ENCODE peak calls at places on chromosomes 4 and X, in four cellular contexts. F is colonic mucosa, I is tibial nerve, U is HL-60. W is an unnamed sample. For H3K27me3, the result is how much of the 10 kb centered on the place peaks cover.

GRCh38 chr4:146105464-146105863 is 70.1 kb upstream of the LSM6 start:
- DNase-seq in I (no peak), U (peak), F (no peak), W (no peak)

GRCh38 chrX:119790977-119791436 is 423 bp downstream of the RPL39 start:
- DNase-seq in I (no peak), U (no peak), F (peak), W (no peak)

GRCh38 chr4:7842384-7843279 is 97.0 kb downstream of the AFAP1 start:
- DNase-seq in I (no peak), F (peak), U (no peak), W (peak)

GRCh38 chr4:109214622-109215350 is 87.7 kb downstream of the COL25A1 start:
- DNase-seq in I (no peak), U (no peak), F (no peak), W (no peak)

GRCh38 chr4:7397206-7398103 is 37.3 kb downstream of the PSAPL1 start:
- DNase-seq in F (no peak), U (no peak), I (no peak), W (no peak)

GRCh38 chr4:17236686-17237085 is 275.2 kb downstream of the QDPR start:
- DNase-seq in F (no peak), U (no peak), I (no peak), W (no peak)

GRCh38 chrX:11239230-11239629 is 54.0 kb upstream of the AMELX start:
- DNase-seq in F (peak), I (no peak), U (no peak), W (peak)

GRCh38 chrX:24647257-24648058 is at the start of gene PCYT1B:
- DNase-seq in U (no peak), F (peak), I (peak), W (peak)

GRCh38 chr4:139734201-139734874 is 68.7 kb downstream of the MGST2 start:
- DNase-seq in F (no peak), U (peak), I (no peak), W (no peak)

GRCh38 chr4:3045500-3045850 is 28.9 kb downstream of the HTT-AS start:
- DNase-seq in F (peak), U (peak), I (peak), W (no peak)

GRCh38 chr4:74364649-74365491 is at the start of gene EREG:
- DNase-seq in I (no peak), F (peak), U (no peak), W (no peak)

GRCh38 chr4:38614198-38614597 is 49.8 kb upstream of the KLF3 start:
- DNase-seq in U (no peak), I (no peak), F (no peak), W (no peak)

GRCh38 chr4:90443231-90443630 is 316.0 kb downstream of the CCSER1 start:
- DNase-seq in F (no peak), U (no peak), I (no peak), W (no peak)

GRCh38 chrX:40871385-40872082 is 136.2 kb upstream of the MED14 start:
- DNase-seq in I (no peak), U (no peak), F (no peak), W (no peak)

GRCh38 chrX:66014084-66014483 is 25.8 kb downstream of the VSIG4 start:
- DNase-seq in F (no peak), I (no peak), U (no peak), W (no peak)

GRCh38 chr4:81606796-81607550 is 135.3 kb upstream of the RASGEF1B start:
- DNase-seq in I (no peak), F (peak), U (no peak), W (no peak)

GRCh38 chrX:105821471-105822081 is 763 bp upstream of the NRK start:
- DNase-seq in U (no peak), F (no peak), I (no peak), W (peak)

GRCh38 chr4:174928174-174928573 is 10.0 kb downstream of the ADAM29 start:
- DNase-seq in I (no peak), U (no peak), F (no peak), W (no peak)

GRCh38 chrX:680062-680461 is 49.5 kb downstream of the SHOX start:
- DNase-seq in U (no peak), I (no peak), F (no peak), W (no peak)

GRCh38 chr4:89356086-89356485 is 48.5 kb upstream of the GPRIN3 start:
- DNase-seq in F (peak), I (no peak), U (no peak), W (peak)

GRCh38 chrX:50762578-50762977 is 51.4 kb downstream of the SHROOM4 start:
- DNase-seq in I (no peak), F (no peak), U (no peak), W (no peak)

GRCh38 chr4:9979101-9979815 is 42.0 kb downstream of the SLC2A9 start:
- DNase-seq in F (no peak), I (no peak), U (no peak), W (no peak)

GRCh38 chr4:19961092-19961491 is 290.6 kb upstream of the SLIT2 start:
- DNase-seq in U (no peak), I (no peak), F (no peak), W (no peak)

GRCh38 chr4:85860066-85860465 is 385.1 kb downstream of the ARHGAP24 start:
- DNase-seq in I (no peak), F (no peak), U (no peak), W (no peak)

GRCh38 chr4:177236889-177237288 is 72.8 kb upstream of the NEIL3 start:
- DNase-seq in U (no peak), I (no peak), F (no peak), W (no peak)

GRCh38 chr4:4694296-4694772 is 152.5 kb upstream of the STX18 start:
- DNase-seq in U (no peak), I (no peak), F (no peak), W (no peak)
- TF ChIP-seq CTCF in U (no peak), I (no peak), F (no peak), W (peak)

GRCh38 chrX:107506596-107507031 is 57.2 kb downstream of the FRMPD3 start:
- DNase-seq in U (no peak), F (no peak), I (no peak), W (no peak)

GRCh38 chrX:107508925-107509324 is 59.5 kb downstream of the FRMPD3 start:
- DNase-seq in U (no peak), I (no peak), F (no peak), W (no peak)

GRCh38 chrX:107505223-107505622 is 55.8 kb downstream of the FRMPD3 start:
- DNase-seq in U (no peak), I (no peak), F (no peak), W (no peak)

GRCh38 chrX:107507744-107508117 is 58.3 kb downstream of the FRMPD3 start:
- DNase-seq in U (no peak), I (no peak), F (no peak), W (no peak)

GRCh38 chrX:107507093-107507743 is 57.8 kb downstream of the FRMPD3 start:
- DNase-seq in U (no peak), F (no peak), I (no peak), W (no peak)
- H3K27me3 ChIP-seq in U (under half), F (under half), I (under half), W (under half)

DNA sequence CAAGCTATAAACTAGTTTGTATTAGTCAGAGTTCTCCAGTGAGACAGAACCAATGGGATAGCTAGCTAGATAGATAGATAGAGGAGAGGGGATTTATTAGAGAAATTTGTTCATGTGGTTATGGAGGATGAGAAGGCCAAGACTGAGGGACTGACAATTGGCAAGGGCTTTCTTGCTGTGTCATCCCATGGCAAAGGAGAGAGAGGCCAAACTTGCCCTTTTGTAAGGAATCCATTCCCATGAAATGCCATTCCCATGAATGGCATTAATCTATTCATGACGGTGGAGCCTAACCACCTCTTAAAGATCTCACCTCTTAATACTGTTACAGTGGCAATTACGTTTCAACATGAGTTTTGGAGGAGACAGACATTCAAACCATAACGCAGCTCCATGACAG is 58.1 kb downstream of the LINC00632 start:
- DNase-seq in U (no peak), I (no peak), F (no peak), W (no peak)
- H3K4me3 ChIP-seq in U (no peak), I (no peak), F (no peak), W (no peak)

GRCh38 chrX:75623535-75623934 is 100.7 kb upstream of the ZDHHC15 start:
- DNase-seq in U (no peak), I (no peak), F (no peak), W (no peak)
- TF ChIP-seq CTCF in U (no peak), I (no peak), F (no peak), W (no peak)

W was measured in kidney epithelial cell.